ENCODE peak calls at places on chromosome 5, in four cellular contexts. Z is K562, R is HepG2, J is GM12878. A is an unnamed sample.

GRCh38 chr5:126527892-126528291 is 67.1 kb downstream of the ALDH7A1 start:
- DNase-seq in Z (no peak), R (no peak), J (no peak), A (no peak)

GRCh38 chr5:81698806-81699205 is 52.1 kb downstream of the SSBP2 start:
- DNase-seq in Z (no peak), R (no peak), J (no peak), A (no peak)

GRCh38 chr5:60544162-60544561 is 155.8 kb downstream of the DEPDC1B start:
- DNase-seq in Z (no peak), R (no peak), J (no peak), A (no peak)

GRCh38 chr5:39121922-39122321 is 47.7 kb upstream of the RICTOR start:
- DNase-seq in Z (no peak), R (no peak), J (no peak), A (no peak)

GRCh38 chr5:102823441-102823874 is 68.4 kb downstream of the PAM start:
- DNase-seq in Z (no peak), R (no peak), J (no peak), A (no peak)

GRCh38 chr5:140004174-140004573 is 38.9 kb downstream of the NRG2 start:
- DNase-seq in Z (no peak), R (no peak), J (no peak), A (no peak)

GRCh38 chr5:154309361-154309725 is 118.8 kb downstream of the GALNT10 start:
- DNase-seq in Z (no peak), R (no peak), J (no peak), A (no peak)

GRCh38 chr5:88732181-88732633 is 150.8 kb downstream of the MEF2C start:
- DNase-seq in Z (no peak), R (no peak), J (peak; percentile 94), A (no peak)

GRCh38 chr5:145347026-145347616 is 488.0 kb downstream of the PRELID2 start:
- DNase-seq in Z (no peak), R (peak; percentile 9), J (no peak), A (peak; percentile 36)

GRCh38 chr5:18744441-18744840 is 1110.2 kb downstream of the TAF11L14 start:
- DNase-seq in Z (no peak), R (no peak), J (no peak), A (no peak)

GRCh38 chr5:177304392-177305119 is 957 bp downstream of the PRELID1 start:
- DNase-seq in Z (peak; percentile 55), R (peak; percentile 55), J (no peak), A (no peak)

GRCh38 chr5:151092750-151093149 is 11.9 kb upstream of the TNIP1 start:
- DNase-seq in Z (no peak), R (no peak), J (no peak), A (no peak)

GRCh38 chr5:113166710-113167366 is 190.2 kb downstream of the DCP2 start:
- DNase-seq in Z (no peak), R (peak; percentile 6), J (no peak), A (peak; percentile 4)

GRCh38 chr5:125220284-125220683 is 473.8 kb upstream of the ZNF608 start:
- DNase-seq in Z (no peak), R (no peak), J (no peak), A (no peak)

GRCh38 chr5:14249258-14250093 is 106.3 kb downstream of the TRIO start:
- DNase-seq in Z (no peak), R (no peak), J (no peak), A (no peak)

GRCh38 chr5:37860206-37860605 is 20.4 kb upstream of the GDNF start:
- DNase-seq in Z (no peak), R (no peak), J (no peak), A (no peak)

GRCh38 chr5:168527756-168528295 is 1.3 kb upstream of the FBLL1 start:
- DNase-seq in Z (no peak), R (no peak), J (no peak), A (no peak)

GRCh38 chr5:160181965-160182622 is 47.2 kb upstream of the FABP6 start:
- DNase-seq in Z (no peak), R (no peak), J (no peak), A (no peak)

GRCh38 chr5:155193018-155193417 is 179.5 kb downstream of the KIF4B start:
- DNase-seq in Z (no peak), R (no peak), J (no peak), A (peak; percentile 19)

GRCh38 chr5:151597749-151598148 is 6.6 kb upstream of the FAT2 start:
- DNase-seq in Z (no peak), R (no peak), J (no peak), A (no peak)

GRCh38 chr5:164475339-164475977 is 970.0 kb downstream of the MAT2B start:
- DNase-seq in Z (peak; percentile 18), R (peak; percentile 10), J (no peak), A (no peak)

GRCh38 chr5:168749391-168750100 is 170.4 kb upstream of the PANK3 start:
- DNase-seq in Z (no peak), R (no peak), J (no peak), A (no peak)

GRCh38 chr5:131264453-131265200 is 774 bp downstream of the CDC42SE2 start:
- DNase-seq in Z (peak; percentile 38), R (no peak), J (no peak), A (peak; percentile 47)

GRCh38 chr5:41869150-41869738 is 981 bp downstream of the OXCT1 start:
- DNase-seq in Z (peak; percentile 42), R (no peak), J (no peak), A (no peak)

GRCh38 chr5:63194126-63194525 is 615.5 kb downstream of the LRRC70 start:
- DNase-seq in Z (no peak), R (no peak), J (no peak), A (no peak)

GRCh38 chr5:132254321-132254977 is 3.0 kb upstream of the PDLIM4 start:
- DNase-seq in Z (no peak), R (no peak), J (no peak), A (no peak)

GRCh38 chr5:168782172-168782571 is 203.0 kb upstream of the PANK3 start:
- DNase-seq in Z (no peak), R (no peak), J (no peak), A (no peak)

GRCh38 chr5:159043551-159043950 is 56.2 kb downstream of the EBF1 start:
- DNase-seq in Z (no peak), R (no peak), J (no peak), A (no peak)

GRCh38 chr5:80198399-80198798 is 57.4 kb downstream of the SERINC5 start:
- DNase-seq in Z (no peak), R (no peak), J (no peak), A (no peak)

GRCh38 chr5:140338918-140339317 is 7.5 kb downstream of the HBEGF start:
- DNase-seq in Z (no peak), R (no peak), J (no peak), A (no peak)

GRCh38 chr5:14364576-14365472 is 216.8 kb upstream of the OTULINL start:
- DNase-seq in Z (peak; percentile 32), R (peak; percentile 33), J (no peak), A (peak; percentile 48)

GRCh38 chr5:96896806-96897205 is 20.5 kb downstream of the ERAP2 start:
- DNase-seq in Z (no peak), R (no peak), J (no peak), A (no peak)

GRCh38 chr5:33933723-33934544 is 2.3 kb upstream of the RXFP3 start:
- DNase-seq in Z (no peak), R (no peak), J (peak; percentile 77), A (no peak)

GRCh38 chr5:114237766-114238165 is 124.1 kb upstream of the KCNN2 start:
- DNase-seq in Z (no peak), R (no peak), J (no peak), A (peak; percentile 2)

GRCh38 chr5:19001527-19001926 is 986.5 kb downstream of the CDH18 start:
- DNase-seq in Z (no peak), R (no peak), J (no peak), A (no peak)

GRCh38 chr5:963310-963672 is 45.3 kb upstream of the NKD2 start:
- DNase-seq in Z (no peak), R (no peak), J (no peak), A (no peak)

GRCh38 chr5:154713615-154714125 is 41.5 kb upstream of the LARP1 start:
- DNase-seq in Z (no peak), R (peak; percentile 81), J (no peak), A (no peak)

GRCh38 chr5:42889311-42889933 is 77.7 kb upstream of the SELENOP start:
- DNase-seq in Z (peak; percentile 86), R (peak; percentile 82), J (no peak), A (peak; percentile 62)

GRCh38 chr5:64213568-64213967 is 47.9 kb downstream of the RNF180 start:
- DNase-seq in Z (no peak), R (no peak), J (no peak), A (no peak)

GRCh38 chr5:64209353-64209752 is 43.7 kb downstream of the RNF180 start:
- DNase-seq in Z (no peak), R (no peak), J (no peak), A (no peak)

GRCh38 chr5:64214152-64214551 is 48.5 kb downstream of the RNF180 start:
- DNase-seq in Z (no peak), R (no peak), J (no peak), A (no peak)

GRCh38 chr5:64207978-64208377 is 42.3 kb downstream of the RNF180 start:
- DNase-seq in Z (no peak), R (peak; percentile 8), J (no peak), A (peak; percentile 14)

GRCh38 chr5:64210866-64211265 is 45.2 kb downstream of the RNF180 start:
- DNase-seq in Z (no peak), R (no peak), J (no peak), A (no peak)
- TF ChIP-seq CHD2 in Z (no peak), R (no peak), J (no peak), A (no peak)

GRCh38 chr5:120298981-120299380 is 165.1 kb upstream of the PRR16 start:
- DNase-seq in Z (no peak), R (no peak), J (no peak), A (no peak)

GRCh38 chr5:120297621-120298020 is 166.5 kb upstream of the PRR16 start:
- DNase-seq in Z (no peak), R (no peak), J (no peak), A (no peak)

GRCh38 chr5:120293796-120294195 is 170.3 kb upstream of the PRR16 start:
- DNase-seq in Z (no peak), R (no peak), J (no peak), A (no peak)
- TF ChIP-seq MYC in Z (no peak), R (no peak), J (no peak), A (no peak)

DNA sequence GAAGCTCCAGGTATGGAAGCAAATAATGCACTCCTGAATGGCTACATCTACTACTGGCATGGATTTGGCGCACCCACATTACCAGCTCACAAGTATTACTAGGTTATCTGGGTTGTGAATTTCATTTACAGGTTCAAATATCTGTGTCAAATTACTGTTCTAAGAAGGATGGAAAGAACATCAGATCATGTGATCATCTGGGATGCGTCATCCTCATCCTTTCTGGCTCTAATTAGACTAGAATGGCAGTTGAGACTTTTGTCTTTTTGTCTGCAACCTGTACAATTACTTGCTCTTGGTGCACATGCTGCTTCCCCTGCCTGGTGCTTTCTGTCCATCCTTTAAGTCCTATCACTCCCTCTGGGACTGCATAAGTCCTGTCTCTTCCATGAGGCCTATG is 64.1 kb downstream of the PJA2 start:
- DNase-seq in Z (no peak), R (no peak), J (no peak), A (no peak)
- TF ChIP-seq CHD2 in Z (no peak), R (no peak), J (no peak), A (no peak)

GRCh38 chr5:73815631-73816030 is 189.6 kb downstream of the ARHGEF28 start:
- DNase-seq in Z (no peak), R (no peak), J (no peak), A (no peak)
- TF ChIP-seq MYC in Z (no peak), R (no peak), J (no peak), A (no peak)

A was measured in A549.